ENCODE peak calls at places on chromosomes 6 and 20, in nine cellular contexts. L, G, R, Z, M, O, D, X and A are unnamed samples.

GRCh38 chr6:141726158-141726557 is 406.6 kb upstream of the GJE1 start:
- DNase-seq in D (no peak), M (no peak), G (no peak), Z (peak), O (no peak), X (no peak), L (no peak), R (no peak), A (no peak)

GRCh38 chr6:159163901-159164370 is 5.3 kb upstream of the FNDC1 start:
- DNase-seq in D (no peak), G (peak), M (no peak), X (no peak), L (peak), O (no peak), R (no peak), Z (peak), A (no peak)

GRCh38 chr20:18712877-18713276 is 100.7 kb upstream of the SCP2D1 start:
- DNase-seq in Z (no peak), G (no peak), X (no peak), M (no peak), O (no peak), L (no peak), D (no peak), R (no peak), A (no peak)

GRCh38 chr6:125050663-125051318 is 88.6 kb downstream of the RNF217 start:
- DNase-seq in G (no peak), X (no peak), D (no peak), Z (no peak), R (no peak), L (no peak), O (no peak), M (no peak), A (no peak)

GRCh38 chr6:49401063-49401462 is 62.0 kb downstream of the MMUT start:
- DNase-seq in Z (no peak), D (no peak), O (no peak), L (no peak), X (no peak), M (no peak), R (no peak), G (no peak), A (no peak)

GRCh38 chr6:155024628-155025027 is 29.5 kb downstream of the TIAM2 start:
- DNase-seq in X (no peak), G (no peak), O (no peak), M (no peak), D (no peak), L (no peak), R (no peak), Z (no peak), A (no peak)

GRCh38 chr20:19599200-19599599 is 158.9 kb upstream of the RIN2 start:
- DNase-seq in X (no peak), G (no peak), M (no peak), O (no peak), L (no peak), R (no peak), Z (no peak), D (no peak), A (no peak)

GRCh38 chr6:163793584-163793983 is 379.1 kb downstream of the QKI start:
- DNase-seq in O (no peak), X (no peak), M (no peak), D (no peak), L (peak), R (no peak), G (peak), Z (peak), A (no peak)

GRCh38 chr20:2873747-2874041 is 413 bp downstream of the PTPRA start:
- DNase-seq in Z (peak), X (no peak), O (no peak), G (no peak), R (no peak), L (no peak), M (peak), D (peak), A (peak)

GRCh38 chr20:46999821-47000465 is 105.3 kb downstream of the EYA2 start:
- DNase-seq in X (no peak), G (no peak), D (no peak), Z (no peak), M (no peak), L (no peak), R (no peak), O (no peak), A (no peak)

GRCh38 chr6:5786321-5787053 is 220.2 kb downstream of the NRN1 start:
- DNase-seq in R (no peak), D (no peak), Z (peak), L (no peak), O (no peak), M (no peak), G (peak), X (no peak), A (no peak)

GRCh38 chr20:50724851-50725721 is 6.3 kb upstream of the PARD6B start:
- DNase-seq in O (peak), X (peak), L (peak), Z (peak), G (peak), D (peak), R (peak), M (peak), A (peak)

GRCh38 chr6:128482642-128483041 is 37.8 kb downstream of the PTPRK start:
- DNase-seq in X (no peak), Z (no peak), R (no peak), M (no peak), L (no peak), G (no peak), D (no peak), O (no peak), A (no peak)

GRCh38 chr6:1082040-1082935 is 229.6 kb upstream of the FOXQ1 start:
- DNase-seq in O (no peak), L (peak), X (no peak), Z (peak), D (no peak), R (no peak), M (no peak), G (peak), A (no peak)

GRCh38 chr6:99219788-99220187 is 129.7 kb downstream of the FAXC start:
- DNase-seq in R (no peak), Z (no peak), X (no peak), D (no peak), G (no peak), L (no peak), O (no peak), M (no peak), A (peak)

GRCh38 chr20:45970646-45971424 is 1.2 kb downstream of the ZNF335 start:
- DNase-seq in D (peak), L (no peak), X (peak), R (no peak), M (peak), O (no peak), Z (peak), G (no peak), A (no peak)

GRCh38 chr6:10375391-10375969 is 39.4 kb downstream of the TFAP2A start:
- DNase-seq in Z (no peak), O (no peak), G (no peak), X (no peak), R (no peak), D (no peak), M (no peak), L (no peak), A (no peak)

GRCh38 chr20:51533291-51534172 is 9.0 kb downstream of the NFATC2 start:
- DNase-seq in O (no peak), R (no peak), Z (peak), D (no peak), M (no peak), G (peak), L (peak), X (no peak), A (no peak)

GRCh38 chr6:92756912-92757311 is 662.4 kb downstream of the EPHA7 start:
- DNase-seq in D (no peak), L (no peak), R (no peak), M (no peak), G (no peak), Z (peak), X (no peak), O (no peak), A (no peak)

GRCh38 chr20:60000271-60001026 is 42.2 kb downstream of the CDH26 start:
- DNase-seq in M (no peak), Z (no peak), R (no peak), G (no peak), X (no peak), O (no peak), L (no peak), D (no peak), A (no peak)

GRCh38 chr6:15129872-15130271 is 116.0 kb upstream of the JARID2 start:
- DNase-seq in O (no peak), Z (no peak), D (no peak), G (no peak), X (no peak), L (no peak), M (no peak), R (no peak), A (no peak)

GRCh38 chr20:36461600-36462439 is 79.5 kb upstream of the MYL9 start:
- DNase-seq in D (peak), O (no peak), M (peak), Z (peak), L (peak), X (peak), G (no peak), R (peak), A (peak)

GRCh38 chr6:103675807-103676406 is 1183.8 kb downstream of the HACE1 start:
- DNase-seq in O (no peak), D (no peak), R (no peak), Z (no peak), X (no peak), L (no peak), M (no peak), G (no peak), A (no peak)

DNA sequence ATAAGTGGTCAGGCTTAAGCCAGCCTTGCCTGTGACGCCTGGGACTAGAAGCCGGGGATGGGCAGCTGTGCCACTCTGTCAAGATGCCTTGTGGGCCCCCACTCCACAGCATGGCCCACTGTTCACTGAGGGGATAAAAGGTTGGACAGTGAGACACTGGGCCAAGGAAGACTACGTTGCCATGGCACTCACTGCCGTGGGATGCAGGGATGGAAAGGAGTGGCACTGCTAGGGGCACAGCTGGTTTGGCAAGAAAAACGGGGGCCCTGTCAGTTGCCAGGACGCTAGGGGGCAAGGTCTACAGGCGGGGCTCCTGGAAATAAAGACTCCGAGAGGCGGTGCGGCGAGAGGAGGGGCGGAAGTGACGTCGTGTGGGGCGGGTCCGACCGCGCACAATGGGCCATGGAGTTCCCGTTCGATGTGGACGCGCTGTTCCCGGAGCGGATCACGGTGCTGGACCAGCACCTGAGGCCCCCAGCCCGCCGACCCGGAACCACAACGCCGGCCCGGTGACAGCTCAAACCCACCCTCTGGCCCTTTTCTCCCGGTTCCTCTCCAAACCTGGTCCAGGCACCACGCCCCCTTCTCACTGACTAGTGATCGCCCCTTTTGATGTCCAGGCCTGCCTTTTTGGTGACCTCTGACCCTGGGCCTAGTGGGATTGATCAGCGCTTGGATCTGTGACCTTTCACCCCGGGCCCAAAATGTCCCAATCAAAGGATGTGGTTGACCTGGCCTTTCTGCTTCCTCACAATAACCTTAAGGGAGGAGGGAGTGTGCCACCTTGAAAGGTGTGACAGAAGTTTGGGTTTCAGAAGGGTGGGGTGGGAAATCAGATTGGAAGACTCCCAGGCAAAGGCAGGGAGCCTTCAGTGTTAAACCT is at the start of gene ATAT1:
- DNase-seq in G (peak), O (peak), R (peak), D (peak), X (peak), Z (peak), M (peak), L (peak), A (peak)
- TF ChIP-seq CTCF in G (peak), O (peak), R (peak), D (peak), X (peak), Z (peak), M (peak), L (peak), A (peak)

GRCh38 chr6:83921315-83921714 is 61.8 kb downstream of the CYB5R4 start:
- DNase-seq in G (no peak), X (no peak), R (no peak), O (no peak), Z (no peak), L (no peak), D (no peak), M (no peak), A (no peak)
- TF ChIP-seq CTCF in G (no peak), X (no peak), R (no peak), O (no peak), Z (no peak), L (no peak), D (no peak), M (no peak), A (no peak)

DNA sequence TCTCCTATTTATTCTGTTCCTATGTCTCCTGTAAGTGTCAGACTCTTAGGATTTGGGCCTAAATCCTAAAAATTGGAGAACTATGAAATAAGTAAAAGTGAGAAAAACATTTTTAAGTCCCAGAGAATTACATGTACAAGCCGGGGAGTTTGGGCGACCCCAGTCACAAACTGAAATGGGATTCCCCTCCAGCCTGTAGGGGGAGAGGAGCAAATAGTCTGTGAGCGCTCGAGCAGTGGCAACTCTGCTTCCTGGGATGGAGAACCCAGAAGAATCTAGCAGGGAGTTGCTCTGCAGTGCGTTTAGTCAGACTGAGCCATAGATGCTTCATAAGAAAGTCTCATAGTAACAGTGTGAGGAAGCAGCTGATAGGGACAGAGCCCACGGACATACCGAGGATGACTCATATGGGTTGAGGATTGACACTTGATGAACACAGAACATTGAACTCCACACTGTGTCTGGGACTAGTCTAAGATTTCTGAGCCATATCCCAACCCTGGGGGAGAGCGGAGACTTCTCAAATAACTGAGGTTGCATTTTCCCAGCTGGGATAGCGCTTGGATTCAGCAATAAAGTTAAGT is 437.2 kb downstream of the BCKDHB start:
- DNase-seq in G (peak), O (no peak), M (no peak), D (no peak), X (no peak), Z (peak), R (no peak), L (peak), A (no peak)
- TF ChIP-seq CTCF in G (peak), O (no peak), M (no peak), D (no peak), X (no peak), Z (no peak), R (no peak), L (no peak), A (no peak)

GRCh38 chr6:35068206-35068605 is 72.9 kb downstream of the TCP11 start:
- DNase-seq in X (no peak), O (no peak), Z (no peak), L (no peak), D (no peak), R (no peak), G (no peak), M (no peak), A (no peak)
- TF ChIP-seq CTCF in X (no peak), O (no peak), Z (no peak), L (no peak), D (no peak), R (no peak), G (no peak), M (no peak), A (no peak)

DNA sequence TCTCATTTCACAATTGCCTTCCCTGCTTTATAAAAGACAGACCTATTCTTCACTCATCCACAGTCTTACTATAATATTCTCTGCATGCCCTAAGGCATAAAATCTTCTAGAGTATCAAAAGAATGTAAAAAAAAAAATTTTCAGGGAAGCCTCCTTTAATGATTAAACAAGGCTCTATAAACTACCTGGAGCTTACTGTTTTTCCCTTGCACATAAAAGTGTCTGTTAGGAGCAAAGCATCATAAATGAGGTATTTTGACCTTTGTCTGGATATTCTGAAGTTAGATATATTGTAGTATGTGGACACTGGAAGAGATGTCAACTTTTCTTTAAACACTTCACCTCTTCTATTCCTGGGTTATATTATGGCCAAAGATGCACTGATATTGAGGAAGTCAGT is 97.5 kb downstream of the ARHGAP18 start:
- DNase-seq in L (no peak), R (no peak), O (no peak), D (no peak), Z (no peak), X (no peak), M (no peak), G (no peak), A (no peak)
- TF ChIP-seq CTCF in L (no peak), R (no peak), O (no peak), D (no peak), Z (no peak), X (no peak), M (no peak), G (no peak), A (no peak)

DNA sequence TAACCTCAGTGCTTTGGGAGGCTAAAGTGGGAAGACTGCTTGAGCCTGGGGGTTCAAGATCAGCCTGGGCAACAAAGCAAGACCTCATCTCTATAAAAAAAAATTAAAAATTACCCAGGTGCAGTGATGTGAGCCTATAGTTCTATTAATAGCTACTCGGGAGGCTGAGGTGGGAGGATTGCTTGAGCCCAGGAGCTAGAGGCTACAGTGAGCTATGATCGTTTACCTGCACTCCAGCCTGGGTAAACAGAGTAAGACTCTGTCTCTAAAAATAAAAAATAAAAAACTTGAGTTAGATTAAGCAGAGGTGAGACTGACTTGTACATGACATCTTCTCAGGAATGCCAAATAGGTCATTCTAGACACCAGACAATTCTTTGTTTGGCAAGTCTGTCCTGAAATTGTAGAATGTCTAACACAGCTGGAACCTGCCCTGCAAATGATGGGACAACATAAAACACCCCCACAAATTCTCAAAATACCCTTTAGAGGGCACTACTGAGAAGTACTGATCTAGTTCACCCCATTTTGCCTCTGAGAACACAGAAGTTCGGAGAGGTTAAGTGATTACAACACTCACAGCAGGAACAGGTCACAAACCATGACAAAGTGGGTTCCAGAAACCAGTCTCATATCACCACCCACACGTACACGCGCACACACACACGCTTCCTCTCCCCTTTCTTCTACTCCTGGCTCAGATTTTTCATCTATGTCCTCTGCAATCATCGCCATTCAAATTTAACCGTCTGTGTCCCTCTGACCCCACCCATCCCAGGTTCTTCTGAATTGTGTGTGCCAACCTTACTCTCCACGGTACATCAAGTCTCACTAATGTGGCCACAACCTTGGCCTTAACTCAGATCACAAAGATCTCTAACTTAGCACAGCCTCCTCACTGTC is 38.3 kb downstream of the ARHGAP18 start:
- DNase-seq in D (no peak), O (no peak), Z (no peak), X (no peak), M (no peak), L (no peak), R (no peak), G (no peak), A (peak)
- TF ChIP-seq CTCF in D (no peak), O (no peak), Z (no peak), X (peak), M (no peak), L (no peak), R (no peak), G (no peak), A (peak)

DNA sequence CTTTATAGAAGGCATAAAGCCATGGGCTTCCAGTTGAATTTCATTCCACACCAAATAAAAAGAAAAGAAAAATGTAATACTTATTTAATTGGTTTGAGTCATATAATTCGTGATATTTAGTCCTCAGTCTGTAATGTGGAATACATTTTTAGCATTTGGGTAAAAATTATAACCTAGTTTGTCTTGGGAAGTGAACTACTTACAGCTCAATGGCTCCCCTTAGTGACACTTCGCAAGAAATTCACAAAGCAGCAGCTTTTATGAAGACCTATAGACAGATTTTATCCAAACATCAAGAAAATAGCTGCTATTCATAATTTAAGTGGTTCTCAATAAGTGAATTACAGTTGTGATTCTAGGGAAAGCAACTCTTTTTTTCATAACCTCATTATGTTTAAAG is 72.1 kb downstream of the RSPO3 start:
- DNase-seq in R (no peak), G (no peak), D (no peak), M (no peak), X (no peak), Z (peak), L (peak), O (no peak), A (no peak)
- TF ChIP-seq CTCF in R (no peak), G (peak), D (peak), M (peak), X (peak), Z (peak), L (peak), O (no peak), A (no peak)

GRCh38 chr20:57860576-57860975 is 150.8 kb upstream of the PMEPA1 start:
- DNase-seq in O (no peak), X (no peak), G (no peak), L (no peak), D (no peak), R (no peak), M (no peak), Z (no peak), A (no peak)

GRCh38 chr20:57857118-57857517 is 147.3 kb upstream of the PMEPA1 start:
- DNase-seq in X (no peak), O (no peak), D (no peak), L (no peak), R (no peak), M (no peak), Z (no peak), G (no peak), A (no peak)

GRCh38 chr20:57856658-57857057 is 146.8 kb upstream of the PMEPA1 start:
- DNase-seq in Z (no peak), G (no peak), D (no peak), M (no peak), R (no peak), O (no peak), L (no peak), X (no peak), A (no peak)

GRCh38 chr20:57857969-57858368 is 148.2 kb upstream of the PMEPA1 start:
- DNase-seq in X (no peak), Z (no peak), M (no peak), O (no peak), R (no peak), G (no peak), L (no peak), D (no peak), A (no peak)
- TF ChIP-seq CTCF in X (peak), Z (no peak), M (no peak), O (no peak), R (no peak), G (no peak), L (no peak), D (no peak), A (no peak)